ENCODE peak calls at places on chromosome 21, in four cellular contexts. Z is K562, F is A549, R is HepG2. K is an unnamed sample.

GRCh38 chr21:32278068-32278467 is 781 bp downstream of the MIS18A start:
- DNase-seq in F (no peak), R (no peak), Z (no peak), K (no peak)

GRCh38 chr21:15947707-15948106 is 217.9 kb downstream of the USP25 start:
- DNase-seq in F (no peak), R (no peak), Z (no peak), K (no peak)

GRCh38 chr21:31921079-31921478 is 48.3 kb downstream of the HUNK start:
- DNase-seq in R (no peak), F (peak; percentile 11), Z (no peak), K (no peak)

GRCh38 chr21:31282095-31282709 is 61.9 kb downstream of the TIAM1 start:
- DNase-seq in R (no peak), F (no peak), Z (peak; percentile 57), K (no peak)

GRCh38 chr21:17780539-17780938 is 38.6 kb downstream of the C21orf91 start:
- DNase-seq in Z (no peak), R (no peak), F (no peak), K (no peak)

GRCh38 chr21:17708541-17709265 is 96.0 kb upstream of the BTG3 start:
- DNase-seq in Z (no peak), R (no peak), F (no peak), K (no peak)

GRCh38 chr21:34180826-34181359 is 107.5 kb downstream of the MRPS6 start:
- DNase-seq in R (peak; percentile 28), F (no peak), Z (no peak), K (no peak)

GRCh38 chr21:16046625-16047340 is 317.0 kb downstream of the USP25 start:
- DNase-seq in R (no peak), F (no peak), Z (no peak), K (no peak)

GRCh38 chr21:16533692-16534407 is 804.1 kb downstream of the USP25 start:
- DNase-seq in F (no peak), R (no peak), Z (no peak), K (no peak)

GRCh38 chr21:40053007-40053406 is 185.8 kb downstream of the PCP4 start:
- DNase-seq in R (no peak), F (no peak), Z (no peak), K (no peak)

GRCh38 chr21:32347887-32348450 is 44.8 kb downstream of the URB1 start:
- DNase-seq in Z (no peak), R (no peak), F (no peak), K (no peak)

GRCh38 chr21:31873696-31874599 is 1.1 kb downstream of the HUNK start:
- DNase-seq in R (no peak), Z (peak; percentile 71), F (peak; percentile 32), K (peak; percentile 74)

GRCh38 chr21:32321480-32321879 is 22.8 kb downstream of the MRAP start:
- DNase-seq in F (no peak), Z (no peak), R (no peak), K (no peak)

GRCh38 chr21:38800924-38801744 is 4.6 kb upstream of the ETS2 start:
- DNase-seq in F (peak; percentile 76), Z (peak; percentile 51), R (no peak), K (no peak)

GRCh38 chr21:31425158-31425557 is 81.1 kb upstream of the TIAM1 start:
- DNase-seq in F (no peak), Z (no peak), R (no peak), K (peak; percentile 19)

GRCh38 chr21:15468368-15468767 is 261.4 kb upstream of the USP25 start:
- DNase-seq in Z (no peak), R (no peak), F (no peak), K (no peak)

GRCh38 chr21:14881863-14882262 is 182.9 kb downstream of the NRIP1 start:
- DNase-seq in Z (no peak), R (no peak), F (no peak), K (no peak)

GRCh38 chr21:32732544-32732943 is 4.7 kb upstream of the SYNJ1 start:
- DNase-seq in F (no peak), Z (no peak), R (no peak), K (no peak)

GRCh38 chr21:31383770-31384169 is 39.7 kb upstream of the TIAM1 start:
- DNase-seq in R (no peak), F (no peak), Z (no peak), K (no peak)

GRCh38 chr21:33584455-33584854 is 4.0 kb downstream of the DONSON start:
- DNase-seq in F (no peak), Z (peak; percentile 54), R (no peak), K (no peak)

GRCh38 chr21:16457498-16457897 is 727.7 kb downstream of the USP25 start:
- DNase-seq in R (no peak), Z (no peak), F (no peak), K (no peak)

GRCh38 chr21:23930565-23930964 is 1676.7 kb downstream of the MRPL39 start:
- DNase-seq in R (no peak), Z (no peak), F (no peak), K (no peak)

GRCh38 chr21:33481314-33481943 is 1.7 kb upstream of the TMEM50B start:
- DNase-seq in Z (no peak), F (no peak), R (no peak), K (no peak)

GRCh38 chr21:39353295-39353694 is 4.4 kb upstream of the HMGN1 start:
- DNase-seq in R (no peak), F (no peak), Z (no peak), K (no peak)

GRCh38 chr21:24045775-24046215 is 1561.5 kb downstream of the MRPL39 start:
- DNase-seq in F (peak; percentile 11), R (no peak), Z (peak; percentile 5), K (peak; percentile 9)

GRCh38 chr21:16086121-16086520 is 356.3 kb downstream of the USP25 start:
- DNase-seq in F (no peak), R (no peak), Z (no peak), K (no peak)

GRCh38 chr21:31182231-31183129 is 144.2 kb upstream of the KRTAP19-8 start:
- DNase-seq in Z (no peak), R (no peak), F (no peak), K (no peak)

GRCh38 chr21:34075760-34076159 is 2.4 kb downstream of the MRPS6 start:
- DNase-seq in R (no peak), Z (no peak), F (no peak), K (no peak)

GRCh38 chr21:36545776-36546511 is 66.0 kb upstream of the CLDN14 start:
- DNase-seq in F (no peak), Z (no peak), R (no peak), K (no peak)

GRCh38 chr21:33658919-33659318 is 16.6 kb downstream of the ITSN1 start:
- DNase-seq in F (no peak), Z (no peak), R (no peak), K (no peak)

GRCh38 chr21:39263372-39263771 is 50.1 kb downstream of the BRWD1 start:
- DNase-seq in R (no peak), Z (no peak), F (no peak), K (no peak)

GRCh38 chr21:38810826-38811164 is 5.1 kb downstream of the ETS2 start:
- DNase-seq in Z (no peak), F (no peak), R (no peak), K (no peak)

GRCh38 chr21:28771790-28772501 is 220.7 kb downstream of the LTN1 start:
- DNase-seq in R (no peak), F (no peak), Z (no peak), K (no peak)

GRCh38 chr21:39979321-39979720 is 112.1 kb downstream of the PCP4 start:
- DNase-seq in F (no peak), Z (no peak), R (no peak), K (no peak)

GRCh38 chr21:39020751-39021474 is 162.3 kb downstream of the PSMG1 start:
- DNase-seq in Z (no peak), R (peak; percentile 64), F (peak; percentile 36), K (no peak)

GRCh38 chr21:34204481-34205439 is 131.4 kb downstream of the MRPS6 start:
- DNase-seq in F (no peak), Z (no peak), R (no peak), K (no peak)

GRCh38 chr21:42991992-42992740 is 17.8 kb downstream of the PKNOX1 start:
- DNase-seq in R (no peak), F (no peak), Z (peak; percentile 54), K (no peak)

GRCh38 chr21:42986125-42986783 is 11.9 kb downstream of the PKNOX1 start:
- DNase-seq in R (no peak), F (no peak), Z (no peak), K (no peak)

GRCh38 chr21:42983869-42984268 is 9.5 kb downstream of the PKNOX1 start:
- DNase-seq in R (no peak), Z (no peak), F (no peak), K (no peak)

GRCh38 chr21:42990251-42990650 is 15.9 kb downstream of the PKNOX1 start:
- DNase-seq in Z (peak; percentile 57), R (no peak), F (no peak), K (no peak)

GRCh38 chr21:42988234-42988965 is 14.0 kb downstream of the PKNOX1 start:
- DNase-seq in R (no peak), Z (no peak), F (no peak), K (no peak)
- TF ChIP-seq NR3C1 in R (no peak), Z (no peak), F (no peak), K (no peak)

GRCh38 chr21:45430521-45431501 is 25.8 kb downstream of the COL18A1 start:
- DNase-seq in Z (peak; percentile 55), R (peak; percentile 95), F (no peak), K (peak; percentile 67)

GRCh38 chr21:45433911-45434644 is 29.1 kb downstream of the COL18A1 start:
- DNase-seq in Z (no peak), R (no peak), F (no peak), K (no peak)

GRCh38 chr21:45431781-45432572 is 27.0 kb downstream of the COL18A1 start:
- DNase-seq in R (peak; percentile 36), Z (no peak), F (no peak), K (no peak)

GRCh38 chr21:45433301-45433700 is 28.3 kb downstream of the COL18A1 start:
- DNase-seq in F (no peak), Z (no peak), R (no peak), K (no peak)

GRCh38 chr21:45432575-45433255 is 27.8 kb downstream of the COL18A1 start:
- DNase-seq in R (peak; percentile 79), F (no peak), Z (no peak), K (no peak)
- TF ChIP-seq NR3C1 in R (no peak), F (no peak), Z (no peak), K (no peak)

GRCh38 chr21:27477321-27477720 is 510.4 kb upstream of the ADAMTS5 start:
- DNase-seq in F (no peak), Z (no peak), R (no peak), K (no peak)

GRCh38 chr21:27475363-27475955 is 508.6 kb upstream of the ADAMTS5 start:
- DNase-seq in R (no peak), Z (no peak), F (no peak), K (no peak)

GRCh38 chr21:27480841-27481261 is 514.0 kb upstream of the ADAMTS5 start:
- DNase-seq in Z (no peak), R (no peak), F (no peak), K (no peak)

GRCh38 chr21:27476696-27477095 is 509.8 kb upstream of the ADAMTS5 start:
- DNase-seq in R (no peak), Z (no peak), F (no peak), K (no peak)
- TF ChIP-seq NR3C1 in R (no peak), Z (no peak), F (no peak), K (no peak)

GRCh38 chr21:42051788-42052187 is 19.3 kb upstream of the UMODL1 start:
- DNase-seq in F (no peak), Z (peak; percentile 80), R (no peak), K (no peak)

GRCh38 chr21:42047821-42048613 is 23.1 kb upstream of the UMODL1 start:
- DNase-seq in Z (no peak), R (no peak), F (no peak), K (no peak)

GRCh38 chr21:42044871-42045495 is 26.1 kb upstream of the UMODL1 start:
- DNase-seq in F (no peak), Z (no peak), R (no peak), K (no peak)

GRCh38 chr21:42048870-42049577 is 22.1 kb upstream of the UMODL1 start:
- DNase-seq in Z (no peak), F (no peak), R (no peak), K (no peak)

GRCh38 chr21:42049578-42050430 is 21.3 kb upstream of the UMODL1 start:
- DNase-seq in Z (no peak), F (no peak), R (no peak), K (no peak)
- TF ChIP-seq NR3C1 in Z (no peak), F (no peak), R (no peak), K (no peak)